ENCODE peak calls at places on chromosomes 7 and 10, in ten cellular contexts. One of them, this sample, is unnamed.

GRCh38 chr7:126791306-126791705 is 461.4 kb downstream of the GRM8 start:
- DNase-seq in kidney epithelial cell: peak
- DNase-seq in fibroblast of pulmonary artery: no peak
- DNase-seq in cardiac muscle cell: no peak
- DNase-seq in CD8-positive, alpha-beta T cell: no peak
- DNase-seq in iPS DF 6.9: no peak
- DNase-seq in fibroblast of mammary gland: peak
- DNase-seq in small intestine: no peak
- DNase-seq in HFF-Myc: no peak
- DNase-seq in mucosa of descending colon: no peak
- DNase-seq in this sample: no peak

GRCh38 chr10:37754538-37755323 is 102.7 kb downstream of the ZNF248 start:
- DNase-seq in cardiac muscle cell: no peak
- DNase-seq in small intestine: peak
- DNase-seq in mucosa of descending colon: peak
- DNase-seq in HFF-Myc: no peak
- DNase-seq in fibroblast of pulmonary artery: no peak
- DNase-seq in iPS DF 6.9: peak
- DNase-seq in fibroblast of mammary gland: peak
- DNase-seq in kidney epithelial cell: no peak
- DNase-seq in CD8-positive, alpha-beta T cell: no peak
- DNase-seq in this sample: peak

GRCh38 chr7:41328544-41328943 is 374.3 kb downstream of the INHBA start:
- DNase-seq in fibroblast of pulmonary artery: peak
- DNase-seq in kidney epithelial cell: no peak
- DNase-seq in iPS DF 6.9: no peak
- DNase-seq in mucosa of descending colon: no peak
- DNase-seq in small intestine: no peak
- DNase-seq in CD8-positive, alpha-beta T cell: no peak
- DNase-seq in cardiac muscle cell: no peak
- DNase-seq in fibroblast of mammary gland: peak
- DNase-seq in HFF-Myc: no peak
- DNase-seq in this sample: no peak

GRCh38 chr7:106721816-106722785 is 61.1 kb upstream of the CCDC71L start:
- DNase-seq in kidney epithelial cell: no peak
- DNase-seq in iPS DF 6.9: no peak
- DNase-seq in CD8-positive, alpha-beta T cell: no peak
- DNase-seq in cardiac muscle cell: no peak
- DNase-seq in mucosa of descending colon: no peak
- DNase-seq in small intestine: no peak
- DNase-seq in fibroblast of mammary gland: peak
- DNase-seq in fibroblast of pulmonary artery: no peak
- DNase-seq in HFF-Myc: no peak
- DNase-seq in this sample: no peak

GRCh38 chr7:152370297-152370696 is 65.5 kb downstream of the KMT2C start:
- DNase-seq in fibroblast of pulmonary artery: no peak
- DNase-seq in HFF-Myc: no peak
- DNase-seq in fibroblast of mammary gland: no peak
- DNase-seq in CD8-positive, alpha-beta T cell: no peak
- DNase-seq in small intestine: no peak
- DNase-seq in iPS DF 6.9: no peak
- DNase-seq in kidney epithelial cell: no peak
- DNase-seq in cardiac muscle cell: no peak
- DNase-seq in mucosa of descending colon: no peak
- DNase-seq in this sample: no peak

GRCh38 chr10:79407811-79408795 is 37.3 kb downstream of the ZCCHC24 start:
- DNase-seq in fibroblast of mammary gland: peak
- DNase-seq in cardiac muscle cell: no peak
- DNase-seq in HFF-Myc: peak
- DNase-seq in fibroblast of pulmonary artery: peak
- DNase-seq in iPS DF 6.9: no peak
- DNase-seq in CD8-positive, alpha-beta T cell: no peak
- DNase-seq in mucosa of descending colon: no peak
- DNase-seq in kidney epithelial cell: no peak
- DNase-seq in small intestine: no peak
- DNase-seq in this sample: no peak

GRCh38 chr10:54800677-54801480 is at the start of gene PCDH15:
- DNase-seq in CD8-positive, alpha-beta T cell: no peak
- DNase-seq in iPS DF 6.9: peak
- DNase-seq in cardiac muscle cell: peak
- DNase-seq in HFF-Myc: no peak
- DNase-seq in kidney epithelial cell: peak
- DNase-seq in mucosa of descending colon: no peak
- DNase-seq in fibroblast of mammary gland: peak
- DNase-seq in small intestine: peak
- DNase-seq in fibroblast of pulmonary artery: peak
- DNase-seq in this sample: peak

GRCh38 chr10:71161429-71161828 is 50.9 kb upstream of the UNC5B start:
- DNase-seq in kidney epithelial cell: no peak
- DNase-seq in fibroblast of mammary gland: peak
- DNase-seq in HFF-Myc: no peak
- DNase-seq in cardiac muscle cell: no peak
- DNase-seq in iPS DF 6.9: no peak
- DNase-seq in small intestine: no peak
- DNase-seq in fibroblast of pulmonary artery: peak
- DNase-seq in mucosa of descending colon: no peak
- DNase-seq in CD8-positive, alpha-beta T cell: no peak
- DNase-seq in this sample: peak

GRCh38 chr10:68330852-68331454 is 911 bp upstream of the HNRNPH3 start:
- DNase-seq in mucosa of descending colon: peak
- DNase-seq in iPS DF 6.9: no peak
- DNase-seq in fibroblast of pulmonary artery: peak
- DNase-seq in HFF-Myc: no peak
- DNase-seq in CD8-positive, alpha-beta T cell: peak
- DNase-seq in small intestine: peak
- DNase-seq in kidney epithelial cell: no peak
- DNase-seq in fibroblast of mammary gland: peak
- DNase-seq in cardiac muscle cell: no peak
- DNase-seq in this sample: peak

GRCh38 chr10:129601737-129602136 is 134.7 kb downstream of the MGMT start:
- DNase-seq in small intestine: no peak
- DNase-seq in HFF-Myc: no peak
- DNase-seq in fibroblast of pulmonary artery: no peak
- DNase-seq in mucosa of descending colon: no peak
- DNase-seq in iPS DF 6.9: no peak
- DNase-seq in fibroblast of mammary gland: no peak
- DNase-seq in cardiac muscle cell: no peak
- DNase-seq in kidney epithelial cell: no peak
- DNase-seq in CD8-positive, alpha-beta T cell: no peak
- DNase-seq in this sample: no peak
- H3K4me3 ChIP-seq in small intestine: no peak
- H3K4me3 ChIP-seq in HFF-Myc: no peak
- H3K4me3 ChIP-seq in fibroblast of pulmonary artery: no peak
- H3K4me3 ChIP-seq in mucosa of descending colon: no peak
- H3K4me3 ChIP-seq in iPS DF 6.9: no peak
- H3K4me3 ChIP-seq in fibroblast of mammary gland: no peak
- H3K4me3 ChIP-seq in cardiac muscle cell: no peak
- H3K4me3 ChIP-seq in kidney epithelial cell: no peak
- H3K4me3 ChIP-seq in CD8-positive, alpha-beta T cell: no peak
- H3K4me3 ChIP-seq in this sample: no peak

DNA sequence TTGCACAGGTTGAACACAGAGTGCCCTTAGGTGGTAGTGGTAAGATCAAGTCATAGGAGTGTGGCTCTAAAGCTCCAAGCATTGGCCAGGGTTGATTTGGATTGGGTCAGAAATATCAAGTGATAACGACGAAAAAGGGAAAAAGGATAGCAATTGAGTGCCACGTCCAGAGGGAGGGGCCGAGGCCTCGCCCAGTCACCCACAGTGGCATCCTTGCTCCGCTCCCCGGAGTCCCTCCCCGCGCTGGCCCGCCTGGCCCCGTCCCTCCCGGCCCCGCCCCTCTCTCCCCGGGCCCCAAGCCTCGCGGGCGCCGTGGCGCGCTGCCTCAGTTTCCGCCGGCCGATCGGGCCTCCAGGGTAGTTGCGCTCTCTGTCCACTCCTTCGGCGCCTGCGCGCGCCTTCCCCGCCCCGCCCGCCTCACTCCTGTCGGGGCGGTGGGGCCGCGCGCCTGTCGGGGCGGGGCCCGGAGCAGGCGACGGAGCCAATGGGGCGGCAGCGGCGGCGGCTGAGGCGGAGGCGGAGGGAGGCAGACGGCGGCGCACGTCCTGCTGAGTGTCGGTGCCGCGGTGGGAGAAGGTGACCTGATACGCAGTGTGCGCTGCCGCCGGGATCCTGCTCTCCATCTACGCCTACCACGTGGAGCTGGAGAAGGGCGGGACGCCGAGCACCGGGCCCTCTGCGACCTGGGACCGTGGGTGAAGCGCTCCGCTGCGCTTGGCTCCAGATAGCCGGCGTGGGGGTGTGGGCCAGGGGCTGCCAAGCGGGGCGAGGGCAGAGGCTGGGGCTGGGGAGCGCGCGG is 209.1 kb upstream of the ZNF722 start:
- DNase-seq in kidney epithelial cell: no peak
- DNase-seq in fibroblast of pulmonary artery: no peak
- DNase-seq in iPS DF 6.9: no peak
- DNase-seq in fibroblast of mammary gland: peak
- DNase-seq in CD8-positive, alpha-beta T cell: no peak
- DNase-seq in HFF-Myc: no peak
- DNase-seq in mucosa of descending colon: peak
- DNase-seq in small intestine: peak
- DNase-seq in cardiac muscle cell: no peak
- DNase-seq in this sample: no peak
- H3K4me3 ChIP-seq in kidney epithelial cell: no peak
- H3K4me3 ChIP-seq in fibroblast of pulmonary artery: no peak
- H3K4me3 ChIP-seq in iPS DF 6.9: no peak
- H3K4me3 ChIP-seq in fibroblast of mammary gland: peak
- H3K4me3 ChIP-seq in CD8-positive, alpha-beta T cell: no peak
- H3K4me3 ChIP-seq in HFF-Myc: no peak
- H3K4me3 ChIP-seq in mucosa of descending colon: no peak
- H3K4me3 ChIP-seq in small intestine: no peak
- H3K4me3 ChIP-seq in cardiac muscle cell: no peak
- H3K4me3 ChIP-seq in this sample: no peak

GRCh38 chr7:55019691-55020480 is 1.1 kb downstream of the EGFR start:
- DNase-seq in mucosa of descending colon: peak
- DNase-seq in CD8-positive, alpha-beta T cell: no peak
- DNase-seq in small intestine: peak
- DNase-seq in fibroblast of mammary gland: no peak
- DNase-seq in HFF-Myc: no peak
- DNase-seq in fibroblast of pulmonary artery: no peak
- DNase-seq in kidney epithelial cell: no peak
- DNase-seq in cardiac muscle cell: peak
- DNase-seq in iPS DF 6.9: no peak
- DNase-seq in this sample: no peak

GRCh38 chr7:55020481-55020871 is 1.7 kb downstream of the EGFR start:
- DNase-seq in fibroblast of mammary gland: peak
- DNase-seq in cardiac muscle cell: no peak
- DNase-seq in kidney epithelial cell: no peak
- DNase-seq in mucosa of descending colon: peak
- DNase-seq in HFF-Myc: no peak
- DNase-seq in iPS DF 6.9: no peak
- DNase-seq in small intestine: peak
- DNase-seq in fibroblast of pulmonary artery: peak
- DNase-seq in CD8-positive, alpha-beta T cell: no peak
- DNase-seq in this sample: no peak

GRCh38 chr7:55019329-55019690 is 493 bp downstream of the EGFR start:
- DNase-seq in HFF-Myc: no peak
- DNase-seq in cardiac muscle cell: peak
- DNase-seq in CD8-positive, alpha-beta T cell: no peak
- DNase-seq in fibroblast of pulmonary artery: peak
- DNase-seq in mucosa of descending colon: peak
- DNase-seq in small intestine: peak
- DNase-seq in fibroblast of mammary gland: no peak
- DNase-seq in kidney epithelial cell: no peak
- DNase-seq in iPS DF 6.9: no peak
- DNase-seq in this sample: no peak

GRCh38 chr7:55017841-55018240 is 976 bp upstream of the EGFR start:
- DNase-seq in mucosa of descending colon: no peak
- DNase-seq in small intestine: no peak
- DNase-seq in fibroblast of mammary gland: no peak
- DNase-seq in fibroblast of pulmonary artery: no peak
- DNase-seq in iPS DF 6.9: no peak
- DNase-seq in CD8-positive, alpha-beta T cell: no peak
- DNase-seq in kidney epithelial cell: no peak
- DNase-seq in HFF-Myc: no peak
- DNase-seq in cardiac muscle cell: no peak
- DNase-seq in this sample: no peak

GRCh38 chr7:55018361-55019328 is at the start of gene EGFR:
- DNase-seq in fibroblast of mammary gland: peak
- DNase-seq in cardiac muscle cell: peak
- DNase-seq in HFF-Myc: no peak
- DNase-seq in small intestine: peak
- DNase-seq in mucosa of descending colon: peak
- DNase-seq in CD8-positive, alpha-beta T cell: no peak
- DNase-seq in fibroblast of pulmonary artery: peak
- DNase-seq in kidney epithelial cell: no peak
- DNase-seq in iPS DF 6.9: no peak
- DNase-seq in this sample: no peak
- H3K4me3 ChIP-seq in fibroblast of mammary gland: peak
- H3K4me3 ChIP-seq in cardiac muscle cell: peak
- H3K4me3 ChIP-seq in HFF-Myc: peak
- H3K4me3 ChIP-seq in small intestine: peak
- H3K4me3 ChIP-seq in mucosa of descending colon: peak
- H3K4me3 ChIP-seq in CD8-positive, alpha-beta T cell: no peak
- H3K4me3 ChIP-seq in fibroblast of pulmonary artery: peak
- H3K4me3 ChIP-seq in kidney epithelial cell: peak
- H3K4me3 ChIP-seq in iPS DF 6.9: peak
- H3K4me3 ChIP-seq in this sample: no peak

GRCh38 chr7:5699467-5699866 is 82.0 kb downstream of the RNF216 start:
- DNase-seq in small intestine: no peak
- DNase-seq in kidney epithelial cell: no peak
- DNase-seq in fibroblast of mammary gland: peak
- DNase-seq in fibroblast of pulmonary artery: peak
- DNase-seq in mucosa of descending colon: no peak
- DNase-seq in HFF-Myc: no peak
- DNase-seq in CD8-positive, alpha-beta T cell: no peak
- DNase-seq in iPS DF 6.9: no peak
- DNase-seq in cardiac muscle cell: no peak
- DNase-seq in this sample: no peak
- H3K4me3 ChIP-seq in small intestine: no peak
- H3K4me3 ChIP-seq in kidney epithelial cell: no peak
- H3K4me3 ChIP-seq in fibroblast of mammary gland: no peak
- H3K4me3 ChIP-seq in fibroblast of pulmonary artery: no peak
- H3K4me3 ChIP-seq in mucosa of descending colon: no peak
- H3K4me3 ChIP-seq in HFF-Myc: no peak
- H3K4me3 ChIP-seq in CD8-positive, alpha-beta T cell: no peak
- H3K4me3 ChIP-seq in iPS DF 6.9: no peak
- H3K4me3 ChIP-seq in cardiac muscle cell: no peak
- H3K4me3 ChIP-seq in this sample: no peak

DNA sequence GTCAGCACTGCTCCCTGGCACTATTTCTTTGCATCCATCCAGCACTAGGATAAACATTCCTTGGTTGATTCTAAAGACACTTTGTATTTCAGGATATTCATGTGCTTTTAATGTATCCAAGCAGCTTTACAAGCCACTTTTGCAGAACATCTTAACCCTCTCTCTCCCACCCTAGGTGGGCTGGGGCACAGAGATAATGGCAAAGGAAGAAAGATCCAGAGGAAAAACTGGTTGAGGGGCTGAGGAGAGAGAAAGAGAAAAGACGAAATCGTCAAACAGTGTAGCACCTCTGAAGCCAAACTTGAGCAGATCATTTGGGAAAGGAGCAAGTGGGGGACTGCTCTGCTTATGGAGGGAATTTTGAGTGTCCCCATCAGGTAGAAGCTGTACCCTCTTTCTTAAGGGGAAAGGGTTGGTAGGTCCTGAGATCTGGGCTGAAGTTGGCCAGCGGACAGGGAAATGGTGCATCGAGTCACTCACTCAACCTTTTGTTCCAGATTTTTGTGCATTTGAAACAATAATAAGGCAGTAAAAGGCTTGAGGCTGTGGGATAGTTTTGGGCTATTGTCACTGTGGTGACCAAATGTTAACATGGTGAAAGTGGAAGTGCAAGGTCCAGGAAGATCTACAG is 4.2 kb upstream of the HOXA13 start:
- DNase-seq in cardiac muscle cell: no peak
- DNase-seq in iPS DF 6.9: no peak
- DNase-seq in mucosa of descending colon: peak
- DNase-seq in fibroblast of pulmonary artery: no peak
- DNase-seq in kidney epithelial cell: no peak
- DNase-seq in CD8-positive, alpha-beta T cell: no peak
- DNase-seq in HFF-Myc: no peak
- DNase-seq in fibroblast of mammary gland: no peak
- DNase-seq in small intestine: no peak
- DNase-seq in this sample: no peak
- H3K4me3 ChIP-seq in cardiac muscle cell: no peak
- H3K4me3 ChIP-seq in iPS DF 6.9: no peak
- H3K4me3 ChIP-seq in mucosa of descending colon: no peak
- H3K4me3 ChIP-seq in fibroblast of pulmonary artery: no peak
- H3K4me3 ChIP-seq in kidney epithelial cell: no peak
- H3K4me3 ChIP-seq in CD8-positive, alpha-beta T cell: no peak
- H3K4me3 ChIP-seq in HFF-Myc: peak
- H3K4me3 ChIP-seq in fibroblast of mammary gland: no peak
- H3K4me3 ChIP-seq in small intestine: no peak
- H3K4me3 ChIP-seq in this sample: no peak

This sample was measured in OCI-LY7.